ENCODE peak calls at places on chromosome 1, in four cellular contexts. T is K562, U is WTC11, N is HepG2. R is an unnamed sample.

GRCh38 chr1:184633785-184634184 is 120.9 kb downstream of the EDEM3 start:
- DNase-seq in T (no peak), N (peak), U (no peak), R (no peak)

GRCh38 chr1:32138965-32139364 is 31.1 kb downstream of the KPNA6 start:
- DNase-seq in T (no peak), N (peak), U (no peak), R (no peak)

GRCh38 chr1:168273575-168273974 is 7.1 kb upstream of the TBX19 start:
- DNase-seq in U (no peak), T (no peak), N (no peak), R (no peak)

GRCh38 chr1:44464361-44464760 is 59.3 kb downstream of the RNF220 start:
- DNase-seq in T (no peak), N (no peak), U (no peak), R (no peak)

GRCh38 chr1:176205322-176205914 is 1.7 kb downstream of the COP1 start:
- DNase-seq in U (no peak), N (no peak), T (peak), R (no peak)

GRCh38 chr1:224431726-224432125 is 2.9 kb downstream of the WDR26 start:
- DNase-seq in U (no peak), N (no peak), T (no peak), R (no peak)

GRCh38 chr1:3651939-3652537 is at the start of gene TP73:
- DNase-seq in U (peak), T (peak), N (no peak), R (peak)

GRCh38 chr1:27602510-27603319 is 1.2 kb downstream of the AHDC1 start:
- DNase-seq in N (no peak), T (peak), U (peak), R (peak)

GRCh38 chr1:92826792-92827191 is 5.0 kb upstream of the RPL5 start:
- DNase-seq in U (no peak), N (no peak), T (peak), R (no peak)
- TF ChIP-seq ELF4 in U (no peak), N (no peak), T (no peak), R (no peak)

GRCh38 chr1:61005572-61006386 is 76.6 kb upstream of the NFIA start:
- DNase-seq in T (no peak), U (peak), N (no peak), R (no peak)

GRCh38 chr1:60995093-60995492 is 87.3 kb upstream of the NFIA start:
- DNase-seq in U (no peak), N (no peak), T (no peak), R (no peak)

GRCh38 chr1:61004269-61005003 is 77.9 kb upstream of the NFIA start:
- DNase-seq in T (no peak), N (no peak), U (no peak), R (no peak)

GRCh38 chr1:60998786-60999185 is 83.6 kb upstream of the NFIA start:
- DNase-seq in U (no peak), T (no peak), N (no peak), R (no peak)

GRCh38 chr1:61000327-61000726 is 82.0 kb upstream of the NFIA start:
- DNase-seq in N (no peak), T (no peak), U (no peak), R (no peak)
- TF ChIP-seq ELF4 in N (no peak), T (no peak), U (no peak), R (no peak)

GRCh38 chr1:222420621-222421020 is 127.3 kb downstream of the HHIPL2 start:
- DNase-seq in N (no peak), T (no peak), U (no peak), R (no peak)
- TF ChIP-seq ELF4 in N (no peak), T (no peak), U (no peak), R (no peak)

DNA sequence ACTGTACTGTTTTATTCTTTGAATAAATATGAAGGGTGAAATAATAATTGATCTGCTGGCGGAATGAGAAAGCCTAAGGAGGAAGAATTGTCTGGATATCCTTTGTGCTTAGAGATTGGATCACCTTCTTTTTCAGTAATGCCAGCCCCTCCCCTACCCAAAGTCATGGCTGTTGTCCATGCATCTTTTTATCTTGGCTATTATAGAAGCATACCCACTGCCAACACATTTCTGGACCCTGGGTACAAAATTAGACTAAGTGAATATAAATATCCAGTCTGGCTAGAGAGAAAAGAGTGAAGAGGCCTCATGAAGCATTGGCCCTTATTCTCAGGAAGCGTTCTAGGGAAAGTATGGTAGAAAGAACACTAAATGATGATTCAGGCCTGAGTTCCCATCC is 28.1 kb downstream of the AK4 start:
- DNase-seq in N (no peak), T (no peak), U (no peak), R (no peak)
- TF ChIP-seq ELF4 in N (no peak), T (no peak), U (no peak), R (no peak)

DNA sequence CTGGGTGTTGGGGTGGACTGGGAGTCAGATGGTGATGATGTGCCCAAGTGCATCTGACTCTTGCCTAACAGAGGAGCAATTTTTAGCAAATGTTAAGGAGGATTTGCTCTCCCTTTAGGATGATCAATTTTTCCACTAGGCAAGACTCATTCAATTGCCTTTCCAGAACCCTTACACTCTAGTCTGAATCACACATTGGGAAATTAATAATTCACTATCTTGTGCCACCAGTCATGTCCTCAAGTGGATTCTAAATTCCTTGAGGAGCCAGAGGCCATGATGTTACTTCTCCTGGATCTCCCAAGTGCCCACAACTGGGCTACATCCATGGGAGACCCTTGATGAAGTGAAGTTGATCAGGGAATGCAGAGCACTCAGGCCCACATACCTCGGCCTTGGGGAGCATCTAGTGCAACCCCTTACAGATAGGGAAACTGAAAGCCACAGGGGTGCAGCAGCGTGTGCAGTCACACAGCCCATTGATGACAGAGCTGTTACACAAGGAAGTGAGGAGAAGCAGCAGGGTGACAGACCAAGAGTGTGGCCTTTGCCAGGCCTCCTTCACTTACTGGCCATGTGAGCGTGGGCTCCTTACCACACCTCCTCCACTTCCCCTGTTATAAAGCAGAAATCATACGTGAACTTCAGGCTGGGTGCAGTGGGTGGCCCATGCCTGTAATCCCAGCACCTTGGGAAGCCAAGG is 99.9 kb upstream of the SLC44A3 start:
- DNase-seq in T (no peak), U (no peak), N (no peak), R (no peak)
- TF ChIP-seq ELF4 in T (no peak), U (no peak), N (no peak), R (no peak)

GRCh38 chr1:20123696-20124450 is 4.5 kb upstream of the PLA2G2D start:
- DNase-seq in U (no peak), T (peak), N (no peak), R (no peak)

GRCh38 chr1:20126041-20126805 is 6.9 kb upstream of the PLA2G2D start:
- DNase-seq in U (no peak), T (no peak), N (no peak), R (no peak)

GRCh38 chr1:20126806-20127440 is 7.6 kb upstream of the PLA2G2D start:
- DNase-seq in T (no peak), U (no peak), N (no peak), R (no peak)

GRCh38 chr1:20125091-20125490 is 5.8 kb upstream of the PLA2G2D start:
- DNase-seq in T (peak), U (no peak), N (no peak), R (no peak)

DNA sequence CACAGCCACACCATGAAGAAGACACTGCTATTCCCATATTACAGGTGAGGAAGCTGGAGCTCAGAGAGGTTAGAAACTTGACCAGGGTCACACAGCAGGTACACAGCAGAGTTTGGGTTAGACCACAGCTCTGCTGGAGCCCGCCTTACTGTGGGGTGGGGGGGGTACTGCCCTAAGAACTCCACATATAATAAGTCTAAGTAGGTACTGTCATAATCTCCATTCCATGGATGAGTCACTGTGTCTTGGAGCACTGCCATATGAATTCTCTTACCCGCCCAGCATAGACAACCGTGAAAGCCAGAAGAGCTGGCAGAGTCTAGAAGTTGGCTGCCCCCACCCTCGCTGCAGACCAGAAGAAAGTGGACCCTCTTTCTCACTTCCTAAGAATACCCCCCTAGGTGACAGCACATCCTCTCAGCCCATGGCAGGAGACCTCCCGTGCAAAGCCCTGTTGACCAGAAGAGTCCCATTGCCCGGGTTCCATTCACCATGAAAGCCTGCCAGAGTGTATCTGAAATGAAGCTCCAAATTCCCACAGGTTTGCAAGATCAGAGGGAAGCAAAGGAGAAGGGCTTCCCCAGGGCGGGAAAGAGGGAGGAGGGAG is 5.2 kb upstream of the PLA2G2D start:
- DNase-seq in N (no peak), U (no peak), T (peak), R (no peak)
- TF ChIP-seq ELF4 in N (no peak), U (no peak), T (no peak), R (no peak)

R was measured in HEK293T.